ENCODE peak calls at places on chromosome 19, in seven cellular contexts. N, D, Z, Q, B, W and S are unnamed samples.

GRCh38 chr19:49807888-49808675 is 5.0 kb downstream of the FUZ start:
- DNase-seq in W (no peak), Q (no peak), Z (no peak), D (no peak), N (peak), B (no peak), S (no peak)

GRCh38 chr19:2084993-2085720 is 11.0 kb downstream of the MOB3A start:
- DNase-seq in W (peak), N (peak), Z (peak), B (peak), D (no peak), Q (no peak), S (no peak)

GRCh38 chr19:52094526-52094925 is 1.0 kb downstream of the ZNF841 start:
- DNase-seq in Z (no peak), B (peak), Q (peak), N (no peak), D (no peak), W (no peak), S (no peak)

GRCh38 chr19:17553256-17553655 is 2.2 kb upstream of the COLGALT1 start:
- DNase-seq in D (peak), N (peak), Z (peak), W (peak), Q (no peak), B (peak), S (no peak)

GRCh38 chr19:2616741-2617392 is 85.6 kb downstream of the GNG7 start:
- DNase-seq in Z (no peak), B (no peak), Q (no peak), W (peak), D (no peak), N (no peak), S (peak)

GRCh38 chr19:29966594-29967249 is 24.7 kb downstream of the URI1 start:
- DNase-seq in B (no peak), Z (peak), W (no peak), D (no peak), Q (no peak), N (no peak), S (no peak)

GRCh38 chr19:29076161-29076560 is 136.8 kb downstream of the UQCRFS1 start:
- DNase-seq in W (no peak), Z (no peak), B (no peak), N (no peak), D (no peak), Q (no peak), S (no peak)

GRCh38 chr19:3366761-3367571 is 583 bp downstream of the NFIC start:
- DNase-seq in Q (peak), N (peak), D (no peak), Z (no peak), B (peak), W (peak), S (no peak)

GRCh38 chr19:29429581-29429980 is 96.2 kb upstream of the VSTM2B start:
- DNase-seq in D (no peak), Q (no peak), W (no peak), Z (no peak), N (no peak), B (no peak), S (peak)

GRCh38 chr19:768424-768823 is 17.5 kb downstream of the MISP start:
- DNase-seq in W (no peak), Z (peak), Q (no peak), B (no peak), N (no peak), D (peak), S (no peak)

GRCh38 chr19:32224371-32225244 is 120.8 kb upstream of the ZNF507 start:
- DNase-seq in D (no peak), W (no peak), B (peak), Q (peak), Z (peak), N (peak), S (no peak)

GRCh38 chr19:24033962-24034342 is 53.0 kb upstream of the ZNF254 start:
- DNase-seq in B (peak), Q (no peak), W (peak), N (peak), D (peak), Z (peak), S (peak)

GRCh38 chr19:42132030-42132628 is at the start of gene POU2F2:
- DNase-seq in D (no peak), B (peak), Z (no peak), Q (peak), N (peak), W (no peak), S (no peak)

GRCh38 chr19:13906525-13906904 is 514 bp downstream of the CC2D1A start:
- DNase-seq in Q (peak), D (no peak), Z (peak), N (no peak), B (peak), W (no peak), S (no peak)

GRCh38 chr19:4232614-4233281 is 3.4 kb downstream of the EBI3 start:
- DNase-seq in D (no peak), Z (no peak), N (no peak), B (no peak), Q (no peak), W (no peak), S (no peak)

GRCh38 chr19:511101-511841 is 4.0 kb downstream of the TPGS1 start:
- DNase-seq in Q (peak), W (peak), B (no peak), Z (no peak), N (peak), D (no peak), S (no peak)

GRCh38 chr19:50162988-50163387 is at the start of gene IZUMO2:
- DNase-seq in N (no peak), Q (peak), W (no peak), B (peak), Z (no peak), D (no peak), S (no peak)

DNA sequence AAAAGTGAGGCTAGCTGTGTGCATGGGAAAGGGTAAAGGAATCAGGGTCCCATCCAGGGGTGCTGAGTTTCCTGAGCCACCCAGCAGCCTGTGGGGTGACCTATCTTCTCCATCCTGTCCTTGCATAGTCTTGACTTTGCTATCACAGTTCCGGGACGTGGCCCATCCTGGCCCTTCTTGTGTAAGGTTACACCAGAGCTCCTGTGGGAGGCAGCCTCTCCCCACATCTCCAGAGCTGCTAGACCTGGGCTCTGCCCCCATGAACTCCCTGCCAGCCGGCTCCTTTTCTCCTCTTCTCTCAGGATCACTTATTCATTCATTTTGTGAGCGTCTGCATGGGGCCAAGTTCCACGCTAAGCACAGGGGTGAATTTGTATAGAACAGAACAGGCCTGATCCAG is 238.9 kb downstream of the TSHZ3 start:
- DNase-seq in Q (peak), W (no peak), B (peak), N (no peak), Z (peak), D (no peak), S (no peak)
- TF ChIP-seq CTCF in Q (peak), W (peak), B (peak), N (no peak), Z (peak), D (peak), S (peak)

GRCh38 chr19:54608205-54608604 is 14.8 kb downstream of the LILRA1 start:
- DNase-seq in Q (no peak), N (no peak), B (no peak), Z (no peak), D (no peak), W (no peak), S (no peak)
- TF ChIP-seq CTCF in Q (no peak), N (no peak), B (no peak), Z (no peak), D (no peak), W (no peak), S (no peak)

GRCh38 chr19:12868540-12869112 is 12.6 kb downstream of the DNASE2 start:
- DNase-seq in W (no peak), N (no peak), D (no peak), Z (no peak), Q (peak), B (peak), S (no peak)

GRCh38 chr19:12866416-12867119 is 14.7 kb downstream of the DNASE2 start:
- DNase-seq in W (no peak), Z (no peak), Q (peak), D (no peak), B (peak), N (no peak), S (no peak)

GRCh38 chr19:12864721-12865715 is 16.2 kb downstream of the DNASE2 start:
- DNase-seq in D (no peak), N (no peak), W (no peak), B (no peak), Q (no peak), Z (no peak), S (no peak)

GRCh38 chr19:12865746-12866415 is 15.4 kb downstream of the DNASE2 start:
- DNase-seq in W (no peak), B (no peak), Z (no peak), D (no peak), Q (peak), N (no peak), S (no peak)

DNA sequence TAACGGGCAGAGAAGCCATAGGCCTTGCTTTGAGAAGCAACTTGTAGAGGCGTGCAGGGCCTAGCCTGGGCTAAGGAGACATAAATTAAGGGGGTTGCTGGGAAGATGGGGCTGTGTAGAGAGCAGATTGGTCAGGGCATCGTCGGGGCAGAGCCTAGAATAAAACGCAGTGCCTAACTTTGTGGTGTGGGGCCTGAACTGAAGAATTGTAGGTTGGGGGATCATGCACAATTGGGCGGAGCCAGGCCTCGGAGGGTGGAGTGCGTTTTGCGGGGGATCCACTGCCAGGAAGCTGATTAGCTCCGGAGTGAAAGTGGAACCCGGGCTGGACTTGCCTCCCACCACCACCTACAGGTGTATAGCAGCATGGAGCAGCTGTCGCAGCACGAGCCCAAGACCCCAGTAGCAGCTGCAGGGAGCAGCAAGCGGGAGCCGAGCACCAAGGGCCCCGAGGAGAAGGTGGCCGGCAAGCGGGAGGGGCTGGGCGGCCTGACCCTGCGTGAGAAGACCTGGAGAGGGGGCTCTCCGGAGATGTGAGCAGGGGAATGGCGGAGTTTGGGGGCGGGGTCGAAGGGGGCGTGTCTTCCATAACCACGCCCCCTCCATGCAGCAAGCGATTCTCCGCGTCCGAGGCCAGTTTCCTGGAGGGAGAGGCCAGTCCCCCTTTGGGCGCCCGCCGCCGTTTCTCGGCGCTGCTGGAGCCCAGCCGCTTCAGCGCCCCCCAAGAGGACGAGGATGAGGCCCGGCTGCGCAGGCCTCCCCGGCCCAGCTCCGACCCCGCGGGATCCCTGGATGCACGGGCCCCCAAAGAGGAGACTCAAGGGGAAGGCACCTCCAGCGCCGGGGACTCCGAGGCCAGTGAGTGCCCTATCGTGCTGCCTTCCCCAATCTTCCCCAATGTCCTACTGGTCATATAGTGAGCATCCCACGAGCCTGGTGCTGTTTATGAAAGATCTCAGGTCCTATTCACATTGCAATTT is 13.8 kb downstream of the DNASE2 start:
- DNase-seq in Z (no peak), B (peak), W (no peak), N (peak), D (no peak), Q (peak), S (no peak)
- TF ChIP-seq CTCF in Z (no peak), B (peak), W (no peak), N (no peak), D (no peak), Q (peak), S (peak)

GRCh38 chr19:47650695-47651094 is 41.8 kb downstream of the BICRA start:
- DNase-seq in Z (no peak), D (no peak), W (no peak), B (no peak), Q (no peak), N (no peak), S (no peak)

GRCh38 chr19:47651132-47651531 is 42.2 kb downstream of the BICRA start:
- DNase-seq in N (no peak), W (no peak), B (no peak), D (no peak), Q (no peak), Z (no peak), S (no peak)

GRCh38 chr19:47649588-47649987 is 40.7 kb downstream of the BICRA start:
- DNase-seq in Z (no peak), N (no peak), B (no peak), Q (no peak), D (no peak), W (no peak), S (no peak)

GRCh38 chr19:47652285-47652684 is 43.4 kb downstream of the BICRA start:
- DNase-seq in W (no peak), Z (no peak), D (no peak), Q (no peak), B (peak), N (no peak), S (no peak)

DNA sequence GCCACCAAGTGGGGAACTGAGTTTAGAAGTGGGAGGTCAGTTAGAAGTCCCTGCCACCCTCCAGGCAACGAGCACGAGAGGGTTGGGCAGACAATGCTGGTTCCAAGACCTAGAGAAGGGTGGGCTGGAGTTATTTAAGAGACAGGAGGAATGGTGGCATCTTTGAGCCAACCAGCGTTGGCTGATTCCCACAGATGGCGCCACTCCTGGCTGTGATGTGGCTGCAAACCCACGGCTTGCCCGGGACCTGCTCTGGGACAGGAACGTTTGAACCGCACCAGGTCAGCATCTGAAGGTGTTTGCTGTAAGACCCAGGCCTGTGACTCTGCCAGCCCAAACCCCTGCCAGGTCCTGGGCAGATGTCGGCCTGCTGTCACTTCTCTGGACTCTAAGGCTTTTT is 42.8 kb downstream of the BICRA start:
- DNase-seq in N (no peak), D (no peak), B (no peak), Z (no peak), Q (peak), W (no peak), S (no peak)
- TF ChIP-seq CTCF in N (no peak), D (no peak), B (no peak), Z (no peak), Q (peak), W (no peak), S (no peak)

GRCh38 chr19:33883869-33884519 is 87.3 kb downstream of the KCTD15 start:
- DNase-seq in W (no peak), N (peak), Z (no peak), Q (peak), B (no peak), D (no peak), S (no peak)
- TF ChIP-seq CTCF in W (no peak), N (no peak), Z (no peak), Q (no peak), B (no peak), D (no peak), S (no peak)